ENCODE peak calls at places on chromosome 13, in five cellular contexts. T is GM23338, E is GM23248, M is neural progenitor cell, R is SK-N-SH. N is an unnamed sample.

GRCh38 chr13:21328836-21329477 is 130.1 kb downstream of the ZDHHC20 start:
- DNase-seq in R (no peak), E (no peak), T (no peak), M (no peak), N (no peak)

GRCh38 chr13:33207616-33207964 is 78.0 kb downstream of the STARD13 start:
- DNase-seq in E (peak; percentile 92), T (no peak), R (no peak), M (no peak), N (no peak)

GRCh38 chr13:77774181-77774580 is 76.7 kb downstream of the SLAIN1 start:
- DNase-seq in M (no peak), R (no peak), E (no peak), T (no peak), N (no peak)

GRCh38 chr13:25652764-25653163 is 281.0 kb downstream of the ATP8A2 start:
- DNase-seq in E (no peak), R (no peak), M (peak; percentile 39), T (peak; percentile 71), N (no peak)

GRCh38 chr13:98189841-98190505 is 12.9 kb upstream of the RNF113B start:
- DNase-seq in M (no peak), E (no peak), T (no peak), R (peak; percentile 52), N (no peak)

GRCh38 chr13:50889317-50889716 is 20.3 kb upstream of the RNASEH2B start:
- DNase-seq in M (no peak), E (no peak), R (no peak), T (no peak), N (no peak)

GRCh38 chr13:32136061-32136460 is 104.5 kb downstream of the FRY start:
- DNase-seq in M (no peak), E (no peak), T (no peak), R (no peak), N (no peak)

GRCh38 chr13:94706854-94707399 is 5.4 kb downstream of the SOX21 start:
- DNase-seq in R (peak; percentile 26), E (no peak), M (peak; percentile 96), T (peak; percentile 54), N (no peak)

GRCh38 chr13:101751488-101751887 is 299.0 kb downstream of the ITGBL1 start:
- DNase-seq in R (peak; percentile 31), T (peak; percentile 30), E (peak; percentile 30), M (no peak), N (peak; percentile 92)

GRCh38 chr13:91381371-91381770 is 17.1 kb upstream of the GPC5 start:
- DNase-seq in M (peak; percentile 28), R (peak; percentile 14), T (no peak), E (peak; percentile 18), N (peak; percentile 26)

GRCh38 chr13:96020155-96020575 is 33.0 kb downstream of the UGGT2 start:
- DNase-seq in R (peak; percentile 56), E (peak; percentile 73), T (peak; percentile 74), M (peak; percentile 79), N (peak; percentile 69)

GRCh38 chr13:94481966-94482365 is 2.5 kb upstream of the DCT start:
- DNase-seq in E (peak; percentile 90), T (no peak), R (no peak), M (no peak), N (peak; percentile 13)

GRCh38 chr13:33497146-33497845 is 211.7 kb upstream of the STARD13 start:
- DNase-seq in R (no peak), T (no peak), M (no peak), E (peak; percentile 41), N (peak; percentile 64)

GRCh38 chr13:48304132-48304876 is 753 bp downstream of the RB1 start:
- DNase-seq in T (no peak), M (peak; percentile 59), R (peak; percentile 50), E (peak; percentile 70), N (peak; percentile 29)

GRCh38 chr13:99215466-99215865 is 14.8 kb downstream of the UBAC2 start:
- DNase-seq in E (no peak), T (no peak), R (no peak), M (no peak), N (no peak)

GRCh38 chr13:99211421-99212035 is 10.9 kb downstream of the UBAC2 start:
- DNase-seq in M (no peak), R (no peak), T (no peak), E (no peak), N (no peak)

GRCh38 chr13:99217461-99218101 is 16.9 kb downstream of the UBAC2 start:
- DNase-seq in R (no peak), T (no peak), M (no peak), E (no peak), N (no peak)

GRCh38 chr13:99214691-99215090 is 14.0 kb downstream of the UBAC2 start:
- DNase-seq in T (no peak), E (no peak), R (no peak), M (no peak), N (no peak)

DNA sequence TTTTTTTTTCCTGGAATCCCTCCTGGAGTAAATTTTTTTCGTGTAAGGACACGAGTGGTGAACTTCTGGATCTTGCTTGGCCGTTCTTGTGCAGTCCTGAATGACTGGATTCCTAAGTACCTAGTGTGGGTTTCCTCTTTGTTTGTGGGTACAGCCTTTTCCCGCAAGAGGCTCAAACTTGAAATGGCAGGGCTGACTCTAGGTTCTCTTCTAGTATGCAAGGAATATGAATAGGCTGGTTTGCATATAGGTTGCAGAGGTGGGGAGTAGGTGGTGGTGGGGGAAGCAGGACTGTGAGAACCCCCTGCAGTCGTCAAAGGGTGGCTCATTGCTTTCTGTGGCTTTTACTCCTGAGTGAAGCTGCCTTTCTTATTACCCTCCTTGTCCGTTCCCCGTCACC is 13.6 kb downstream of the UBAC2 start:
- DNase-seq in R (no peak), M (no peak), T (peak; percentile 24), E (no peak), N (no peak)
- TF ChIP-seq EZH2phosphoT487 in R (no peak), M (no peak), T (no peak), E (no peak), N (no peak)

DNA sequence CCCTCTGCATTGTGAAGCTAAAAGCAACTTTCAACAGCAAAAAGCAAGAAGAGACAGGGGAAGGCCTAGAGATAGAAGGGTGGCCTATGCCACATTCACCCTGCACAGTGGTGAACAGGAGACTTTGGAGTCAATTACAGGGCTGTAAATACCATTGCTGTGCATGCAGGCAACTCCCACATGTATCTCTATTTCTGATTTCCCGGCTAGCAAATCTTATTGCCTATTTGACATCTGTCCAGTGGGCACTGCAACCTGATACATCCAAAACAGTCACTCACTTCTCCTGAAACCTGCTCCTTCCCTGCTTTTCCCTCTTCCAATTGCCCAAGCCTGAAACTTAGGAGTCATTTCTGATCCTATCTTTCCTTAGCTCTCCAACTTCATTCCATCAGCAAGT is 13.4 kb downstream of the RUBCNL start:
- DNase-seq in T (no peak), M (no peak), E (no peak), R (no peak), N (no peak)
- H3K4me3 ChIP-seq in T (no peak overlapping the region), M (no peak overlapping the region), E (no peak overlapping the region), R (no peak overlapping the region), N (no peak overlapping the region)

GRCh38 chr13:20128459-20128927 is 32.4 kb downstream of the GJA3 start:
- DNase-seq in T (no peak), M (peak; percentile 51), E (no peak), R (peak; percentile 50), N (peak; percentile 50)
- TF ChIP-seq EZH2phosphoT487 in T (no peak), M (no peak), E (no peak), R (no peak), N (no peak)

GRCh38 chr13:29515372-29515771 is 80.1 kb downstream of the SLC7A1 start:
- DNase-seq in R (no peak), T (no peak), E (peak; percentile 38), M (no peak), N (no peak)

GRCh38 chr13:29516880-29517279 is 78.6 kb downstream of the SLC7A1 start:
- DNase-seq in E (no peak), M (no peak), R (no peak), T (no peak), N (no peak)

GRCh38 chr13:29513981-29514719 is 81.3 kb downstream of the SLC7A1 start:
- DNase-seq in M (no peak), T (no peak), E (peak; percentile 82), R (no peak), N (no peak)

GRCh38 chr13:29514720-29515310 is 80.7 kb downstream of the SLC7A1 start:
- DNase-seq in T (no peak), R (no peak), M (no peak), E (no peak), N (no peak)

GRCh38 chr13:29516012-29516411 is 79.5 kb downstream of the SLC7A1 start:
- DNase-seq in E (no peak), M (no peak), R (no peak), T (no peak), N (no peak)
- H3K4me3 ChIP-seq in E (no peak overlapping the region), M (no peak overlapping the region), R (no peak overlapping the region), T (no peak overlapping the region), N (no peak overlapping the region)

N was measured in PC-3.